ENCODE peak calls at places on chromosomes 2 and 18, in six cellular contexts. C is OCI-LY7, F is heart right ventricle, E is kidney, Z is uterus, N is stomach. K is an unnamed sample.

GRCh38 chr2:165293439-165294420 is 54.5 kb downstream of the SCN2A start:
- DNase-seq in F (no peak), N (no peak), C (peak; percentile 88), E (no peak), Z (peak; percentile 68), K (peak; percentile 39)

GRCh38 chr18:80086281-80086680 is 22.8 kb upstream of the ADNP2 start:
- DNase-seq in Z (no peak), F (no peak), C (no peak), N (no peak), E (no peak), K (no peak)

GRCh38 chr2:20650880-20651730 is at the start of gene HS1BP3:
- DNase-seq in E (peak; percentile 96), F (peak; percentile 88), C (peak; percentile 88), N (peak; percentile 92), Z (peak; percentile 72), K (peak; percentile 83)

GRCh38 chr2:11498543-11499034 is 32.6 kb upstream of the E2F6 start:
- DNase-seq in F (peak; percentile 86), E (no peak), C (no peak), N (peak; percentile 81), Z (peak; percentile 54), K (peak; percentile 83)

GRCh38 chr2:63049291-63050185 is 1.1 kb upstream of the OTX1 start:
- DNase-seq in E (no peak), N (no peak), C (no peak), F (no peak), Z (no peak), K (no peak)

GRCh38 chr2:135745545-135745944 is 3.9 kb downstream of the UBXN4 start:
- DNase-seq in F (no peak), Z (no peak), E (no peak), C (no peak), N (no peak), K (no peak)

GRCh38 chr18:44061438-44061837 is 619.2 kb upstream of the SETBP1 start:
- DNase-seq in F (no peak), Z (no peak), C (no peak), E (no peak), N (no peak), K (no peak)

GRCh38 chr2:64525323-64525625 is 1.1 kb downstream of the AFTPH start:
- DNase-seq in N (no peak), C (peak; percentile 65), Z (no peak), F (no peak), E (no peak), K (no peak)

GRCh38 chr2:105432749-105433148 is 33.9 kb upstream of the FHL2 start:
- DNase-seq in C (no peak), N (peak; percentile 50), Z (peak; percentile 51), E (no peak), F (no peak), K (no peak)

GRCh38 chr2:227783404-227784138 is 30.1 kb upstream of the CCL20 start:
- DNase-seq in N (no peak), F (no peak), Z (no peak), E (no peak), C (no peak), K (no peak)

GRCh38 chr2:54329482-54330225 is 73.6 kb upstream of the TSPYL6 start:
- DNase-seq in E (no peak), F (no peak), Z (no peak), C (peak; percentile 14), N (no peak), K (no peak)

GRCh38 chr2:219467736-219468075 is 31.0 kb upstream of the GMPPA start:
- DNase-seq in F (no peak), Z (no peak), N (no peak), C (no peak), E (no peak), K (no peak)

GRCh38 chr2:217725409-217725808 is 277.4 kb downstream of the TNS1 start:
- DNase-seq in F (no peak), E (no peak), Z (no peak), N (no peak), C (no peak), K (no peak)

GRCh38 chr2:187875836-187876235 is 321.6 kb upstream of the TFPI start:
- DNase-seq in Z (no peak), C (no peak), E (no peak), N (no peak), F (no peak), K (no peak)

GRCh38 chr2:44051948-44052347 is 56.2 kb upstream of the LRPPRC start:
- DNase-seq in E (no peak), N (no peak), C (no peak), Z (no peak), F (no peak), K (no peak)

GRCh38 chr2:28343184-28343942 is 49.3 kb upstream of the FOSL2 start:
- DNase-seq in Z (no peak), E (no peak), N (no peak), C (no peak), F (no peak), K (no peak)

GRCh38 chr2:156333274-156333950 is 891 bp upstream of the NR4A2 start:
- DNase-seq in C (no peak), Z (no peak), F (no peak), E (no peak), N (no peak), K (no peak)

GRCh38 chr2:36453652-36454051 is 98.1 kb downstream of the CRIM1 start:
- DNase-seq in Z (no peak), C (no peak), N (no peak), E (no peak), F (no peak), K (no peak)

GRCh38 chr18:77143196-77143595 is 10.6 kb upstream of the MBP start:
- DNase-seq in E (no peak), Z (no peak), F (no peak), C (peak; percentile 28), N (no peak), K (no peak)

GRCh38 chr18:77140439-77141109 is 8.0 kb upstream of the MBP start:
- DNase-seq in E (no peak), N (no peak), F (no peak), Z (no peak), C (peak; percentile 17), K (no peak)

GRCh38 chr18:77140030-77140429 is 7.4 kb upstream of the MBP start:
- DNase-seq in C (no peak), Z (no peak), F (no peak), E (no peak), N (no peak), K (no peak)

GRCh38 chr18:77139619-77140018 is 7.0 kb upstream of the MBP start:
- DNase-seq in C (no peak), N (no peak), E (no peak), Z (no peak), F (no peak), K (no peak)

GRCh38 chr18:77141401-77142118 is 9.0 kb upstream of the MBP start:
- DNase-seq in C (peak; percentile 10), N (no peak), Z (no peak), E (no peak), F (no peak), K (no peak)
- TF ChIP-seq CTCF in C (peak; percentile 33), N (no peak), Z (no peak), E (no peak), F (no peak), K (no peak)

GRCh38 chr2:24969784-24970183 is 2.0 kb downstream of the DNAJC27 start:
- DNase-seq in N (no peak), Z (no peak), C (no peak), E (no peak), F (no peak), K (no peak)
- H3K27ac ChIP-seq in N (no peak overlapping the region), Z (no peak overlapping the region), C (no peak overlapping the region), E (no peak overlapping the region), F (no peak overlapping the region), K (no peak overlapping the region)

GRCh38 chr2:85769987-85770362 is 16.2 kb downstream of the ATOH8 start:
- DNase-seq in Z (no peak), E (no peak), C (no peak), F (no peak), N (no peak), K (no peak)
- TF ChIP-seq CTCF in Z (no peak), E (no peak), C (peak; percentile 13), F (no peak), N (no peak), K (no peak)

GRCh38 chr2:186624276-186624675 is 34.4 kb downstream of the ITGAV start:
- DNase-seq in E (no peak), N (no peak), Z (no peak), F (no peak), C (no peak), K (no peak)
- H3K27ac ChIP-seq in E (no peak overlapping the region), N (no peak overlapping the region), Z (no peak overlapping the region), F (no peak overlapping the region), C (no peak overlapping the region), K (no peak overlapping the region)

DNA sequence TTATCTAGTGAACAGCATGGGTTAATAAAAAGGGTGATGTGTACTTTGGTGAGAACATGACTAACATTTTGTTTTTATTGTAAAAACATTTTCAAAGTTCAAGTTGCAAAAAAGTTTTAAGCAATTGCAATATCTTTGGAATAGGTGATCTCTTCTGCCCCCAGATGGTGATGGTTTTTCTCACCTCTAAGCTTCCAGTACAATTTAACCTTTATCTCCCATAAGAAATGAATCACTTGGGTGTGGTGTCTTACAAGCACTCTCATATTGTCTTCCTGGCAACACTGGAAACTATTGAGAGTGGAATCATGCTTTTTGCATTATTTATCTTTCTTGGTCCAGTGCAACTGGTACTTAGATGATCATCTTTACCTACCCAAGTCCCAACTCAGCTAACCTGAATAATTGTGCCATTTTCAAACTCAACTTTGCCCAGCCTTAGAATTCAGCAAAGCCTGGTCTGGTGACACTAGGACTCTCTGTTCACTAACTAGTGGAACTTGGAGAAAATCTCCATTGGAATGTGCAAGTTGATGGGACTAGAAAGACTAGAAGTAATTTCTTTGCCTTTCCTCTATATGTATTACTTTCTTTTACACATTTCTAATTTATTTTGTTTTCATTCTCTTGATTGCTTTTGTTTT is 964.6 kb upstream of the ZEB2 start:
- DNase-seq in N (no peak), E (no peak), C (peak; percentile 33), F (no peak), Z (no peak), K (no peak)
- TF ChIP-seq CTCF in N (no peak), E (no peak), C (peak; percentile 72), F (no peak), Z (no peak), K (no peak)

K was measured in dorsolateral prefrontal cortex.